ENCODE peak calls at places on chromosomes 2 and 18, in eight cellular contexts. One of them, this sample, is unnamed.

GRCh38 chr2:231884438-231885140 is 41.6 kb downstream of the NPPC start:
- DNase-seq in NCI-H2081 treated with DMSO at 0.1 percent for 48 hours: no peak
- DNase-seq in stimulated activated CD8-positive, alpha-beta memory T cell treated with anti-CD3 and anti-CD28 coated beads, Interleukin-12 subunit alpha, Interleukin-12 subunit beta, amount 100 ng/mL, for 4 hours: no peak
- DNase-seq in choroid plexus epithelial cell: no peak
- DNase-seq in H9: no peak
- DNase-seq in hypothalamus: no peak
- DNase-seq in GM06990: no peak
- DNase-seq in NCI-H748 treated with DMSO at 0.1 percent for 48 hours: peak
- DNase-seq in this sample: no peak

GRCh38 chr2:69299772-69300516 is 87.1 kb downstream of the GFPT1 start:
- DNase-seq in NCI-H2081 treated with DMSO at 0.1 percent for 48 hours: no peak
- DNase-seq in stimulated activated CD8-positive, alpha-beta memory T cell treated with anti-CD3 and anti-CD28 coated beads, Interleukin-12 subunit alpha, Interleukin-12 subunit beta, amount 100 ng/mL, for 4 hours: no peak
- DNase-seq in choroid plexus epithelial cell: no peak
- DNase-seq in H9: no peak
- DNase-seq in hypothalamus: no peak
- DNase-seq in GM06990: no peak
- DNase-seq in NCI-H748 treated with DMSO at 0.1 percent for 48 hours: no peak
- DNase-seq in this sample: no peak

GRCh38 chr2:72916743-72917137 is 579 bp upstream of the EMX1 start:
- DNase-seq in NCI-H2081 treated with DMSO at 0.1 percent for 48 hours: no peak
- DNase-seq in stimulated activated CD8-positive, alpha-beta memory T cell treated with anti-CD3 and anti-CD28 coated beads, Interleukin-12 subunit alpha, Interleukin-12 subunit beta, amount 100 ng/mL, for 4 hours: no peak
- DNase-seq in choroid plexus epithelial cell: no peak
- DNase-seq in H9: peak
- DNase-seq in hypothalamus: no peak
- DNase-seq in GM06990: no peak
- DNase-seq in NCI-H748 treated with DMSO at 0.1 percent for 48 hours: no peak
- DNase-seq in this sample: no peak

GRCh38 chr2:231039821-231040364 is 2.6 kb downstream of the C2orf72 start:
- DNase-seq in NCI-H2081 treated with DMSO at 0.1 percent for 48 hours: no peak
- DNase-seq in stimulated activated CD8-positive, alpha-beta memory T cell treated with anti-CD3 and anti-CD28 coated beads, Interleukin-12 subunit alpha, Interleukin-12 subunit beta, amount 100 ng/mL, for 4 hours: no peak
- DNase-seq in choroid plexus epithelial cell: no peak
- DNase-seq in H9: no peak
- DNase-seq in hypothalamus: no peak
- DNase-seq in GM06990: no peak
- DNase-seq in NCI-H748 treated with DMSO at 0.1 percent for 48 hours: no peak
- DNase-seq in this sample: no peak

GRCh38 chr18:56161604-56162003 is 476.8 kb downstream of the TXNL1 start:
- DNase-seq in NCI-H2081 treated with DMSO at 0.1 percent for 48 hours: no peak
- DNase-seq in stimulated activated CD8-positive, alpha-beta memory T cell treated with anti-CD3 and anti-CD28 coated beads, Interleukin-12 subunit alpha, Interleukin-12 subunit beta, amount 100 ng/mL, for 4 hours: no peak
- DNase-seq in choroid plexus epithelial cell: no peak
- DNase-seq in H9: no peak
- DNase-seq in hypothalamus: no peak
- DNase-seq in GM06990: no peak
- DNase-seq in NCI-H748 treated with DMSO at 0.1 percent for 48 hours: no peak
- DNase-seq in this sample: no peak

GRCh38 chr2:45932278-45932975 is 281.0 kb downstream of the PRKCE start:
- DNase-seq in NCI-H2081 treated with DMSO at 0.1 percent for 48 hours: no peak
- DNase-seq in stimulated activated CD8-positive, alpha-beta memory T cell treated with anti-CD3 and anti-CD28 coated beads, Interleukin-12 subunit alpha, Interleukin-12 subunit beta, amount 100 ng/mL, for 4 hours: no peak
- DNase-seq in choroid plexus epithelial cell: no peak
- DNase-seq in H9: no peak
- DNase-seq in hypothalamus: no peak
- DNase-seq in GM06990: no peak
- DNase-seq in NCI-H748 treated with DMSO at 0.1 percent for 48 hours: no peak
- DNase-seq in this sample: no peak

GRCh38 chr18:76494541-76495403 is at the start of gene ZNF516:
- DNase-seq in NCI-H2081 treated with DMSO at 0.1 percent for 48 hours: no peak
- DNase-seq in stimulated activated CD8-positive, alpha-beta memory T cell treated with anti-CD3 and anti-CD28 coated beads, Interleukin-12 subunit alpha, Interleukin-12 subunit beta, amount 100 ng/mL, for 4 hours: no peak
- DNase-seq in choroid plexus epithelial cell: peak
- DNase-seq in H9: no peak
- DNase-seq in hypothalamus: no peak
- DNase-seq in GM06990: peak
- DNase-seq in NCI-H748 treated with DMSO at 0.1 percent for 48 hours: no peak
- DNase-seq in this sample: peak

GRCh38 chr18:48326901-48327675 is 82.1 kb downstream of the ZBTB7C start:
- DNase-seq in NCI-H2081 treated with DMSO at 0.1 percent for 48 hours: no peak
- DNase-seq in stimulated activated CD8-positive, alpha-beta memory T cell treated with anti-CD3 and anti-CD28 coated beads, Interleukin-12 subunit alpha, Interleukin-12 subunit beta, amount 100 ng/mL, for 4 hours: no peak
- DNase-seq in choroid plexus epithelial cell: peak
- DNase-seq in H9: no peak
- DNase-seq in hypothalamus: no peak
- DNase-seq in GM06990: no peak
- DNase-seq in NCI-H748 treated with DMSO at 0.1 percent for 48 hours: no peak
- DNase-seq in this sample: no peak

GRCh38 chr18:67199993-67200617 is 316.4 kb downstream of the DSEL start:
- DNase-seq in NCI-H2081 treated with DMSO at 0.1 percent for 48 hours: peak
- DNase-seq in stimulated activated CD8-positive, alpha-beta memory T cell treated with anti-CD3 and anti-CD28 coated beads, Interleukin-12 subunit alpha, Interleukin-12 subunit beta, amount 100 ng/mL, for 4 hours: no peak
- DNase-seq in choroid plexus epithelial cell: peak
- DNase-seq in H9: no peak
- DNase-seq in hypothalamus: no peak
- DNase-seq in GM06990: peak
- DNase-seq in NCI-H748 treated with DMSO at 0.1 percent for 48 hours: peak
- DNase-seq in this sample: peak

GRCh38 chr2:112821682-112822081 is 14.9 kb downstream of the IL1B start:
- DNase-seq in NCI-H2081 treated with DMSO at 0.1 percent for 48 hours: no peak
- DNase-seq in stimulated activated CD8-positive, alpha-beta memory T cell treated with anti-CD3 and anti-CD28 coated beads, Interleukin-12 subunit alpha, Interleukin-12 subunit beta, amount 100 ng/mL, for 4 hours: no peak
- DNase-seq in choroid plexus epithelial cell: no peak
- DNase-seq in H9: no peak
- DNase-seq in hypothalamus: no peak
- DNase-seq in GM06990: no peak
- DNase-seq in NCI-H748 treated with DMSO at 0.1 percent for 48 hours: no peak
- DNase-seq in this sample: no peak

GRCh38 chr2:108607706-108608301 is 73.5 kb downstream of the LIMS1 start:
- DNase-seq in NCI-H2081 treated with DMSO at 0.1 percent for 48 hours: no peak
- DNase-seq in stimulated activated CD8-positive, alpha-beta memory T cell treated with anti-CD3 and anti-CD28 coated beads, Interleukin-12 subunit alpha, Interleukin-12 subunit beta, amount 100 ng/mL, for 4 hours: no peak
- DNase-seq in choroid plexus epithelial cell: peak
- DNase-seq in H9: no peak
- DNase-seq in hypothalamus: no peak
- DNase-seq in GM06990: no peak
- DNase-seq in NCI-H748 treated with DMSO at 0.1 percent for 48 hours: peak
- DNase-seq in this sample: no peak

GRCh38 chr2:45458909-45459563 is 152.0 kb downstream of the SRBD1 start:
- DNase-seq in NCI-H2081 treated with DMSO at 0.1 percent for 48 hours: no peak
- DNase-seq in stimulated activated CD8-positive, alpha-beta memory T cell treated with anti-CD3 and anti-CD28 coated beads, Interleukin-12 subunit alpha, Interleukin-12 subunit beta, amount 100 ng/mL, for 4 hours: no peak
- DNase-seq in choroid plexus epithelial cell: peak
- DNase-seq in H9: peak
- DNase-seq in hypothalamus: no peak
- DNase-seq in GM06990: no peak
- DNase-seq in NCI-H748 treated with DMSO at 0.1 percent for 48 hours: no peak
- DNase-seq in this sample: no peak

GRCh38 chr2:67797801-67798535 is 264.8 kb downstream of the C1D start:
- DNase-seq in NCI-H2081 treated with DMSO at 0.1 percent for 48 hours: no peak
- DNase-seq in stimulated activated CD8-positive, alpha-beta memory T cell treated with anti-CD3 and anti-CD28 coated beads, Interleukin-12 subunit alpha, Interleukin-12 subunit beta, amount 100 ng/mL, for 4 hours: no peak
- DNase-seq in choroid plexus epithelial cell: peak
- DNase-seq in H9: no peak
- DNase-seq in hypothalamus: no peak
- DNase-seq in GM06990: no peak
- DNase-seq in NCI-H748 treated with DMSO at 0.1 percent for 48 hours: peak
- DNase-seq in this sample: peak

GRCh38 chr2:171330155-171330956 is 103.4 kb downstream of the METTL8 start:
- DNase-seq in NCI-H2081 treated with DMSO at 0.1 percent for 48 hours: no peak
- DNase-seq in stimulated activated CD8-positive, alpha-beta memory T cell treated with anti-CD3 and anti-CD28 coated beads, Interleukin-12 subunit alpha, Interleukin-12 subunit beta, amount 100 ng/mL, for 4 hours: no peak
- DNase-seq in choroid plexus epithelial cell: no peak
- DNase-seq in H9: no peak
- DNase-seq in hypothalamus: no peak
- DNase-seq in GM06990: no peak
- DNase-seq in NCI-H748 treated with DMSO at 0.1 percent for 48 hours: no peak
- DNase-seq in this sample: no peak

GRCh38 chr2:63343397-63344109 is 244.7 kb downstream of the WDPCP start:
- DNase-seq in NCI-H2081 treated with DMSO at 0.1 percent for 48 hours: no peak
- DNase-seq in stimulated activated CD8-positive, alpha-beta memory T cell treated with anti-CD3 and anti-CD28 coated beads, Interleukin-12 subunit alpha, Interleukin-12 subunit beta, amount 100 ng/mL, for 4 hours: no peak
- DNase-seq in choroid plexus epithelial cell: no peak
- DNase-seq in H9: no peak
- DNase-seq in hypothalamus: no peak
- DNase-seq in GM06990: no peak
- DNase-seq in NCI-H748 treated with DMSO at 0.1 percent for 48 hours: no peak
- DNase-seq in this sample: no peak

GRCh38 chr2:181169459-181169858 is 189.1 kb downstream of the UBE2E3 start:
- DNase-seq in NCI-H2081 treated with DMSO at 0.1 percent for 48 hours: no peak
- DNase-seq in stimulated activated CD8-positive, alpha-beta memory T cell treated with anti-CD3 and anti-CD28 coated beads, Interleukin-12 subunit alpha, Interleukin-12 subunit beta, amount 100 ng/mL, for 4 hours: no peak
- DNase-seq in choroid plexus epithelial cell: no peak
- DNase-seq in H9: no peak
- DNase-seq in hypothalamus: no peak
- DNase-seq in GM06990: no peak
- DNase-seq in NCI-H748 treated with DMSO at 0.1 percent for 48 hours: no peak
- DNase-seq in this sample: no peak

GRCh38 chr2:47568164-47568861 is 165.4 kb downstream of the MSH2 start:
- DNase-seq in NCI-H2081 treated with DMSO at 0.1 percent for 48 hours: no peak
- DNase-seq in stimulated activated CD8-positive, alpha-beta memory T cell treated with anti-CD3 and anti-CD28 coated beads, Interleukin-12 subunit alpha, Interleukin-12 subunit beta, amount 100 ng/mL, for 4 hours: no peak
- DNase-seq in choroid plexus epithelial cell: no peak
- DNase-seq in H9: no peak
- DNase-seq in hypothalamus: no peak
- DNase-seq in GM06990: no peak
- DNase-seq in NCI-H748 treated with DMSO at 0.1 percent for 48 hours: no peak
- DNase-seq in this sample: no peak

GRCh38 chr2:109086743-109087020 is 42.3 kb upstream of the SH3RF3 start:
- DNase-seq in NCI-H2081 treated with DMSO at 0.1 percent for 48 hours: no peak
- DNase-seq in stimulated activated CD8-positive, alpha-beta memory T cell treated with anti-CD3 and anti-CD28 coated beads, Interleukin-12 subunit alpha, Interleukin-12 subunit beta, amount 100 ng/mL, for 4 hours: no peak
- DNase-seq in choroid plexus epithelial cell: no peak
- DNase-seq in H9: no peak
- DNase-seq in hypothalamus: no peak
- DNase-seq in GM06990: no peak
- DNase-seq in NCI-H748 treated with DMSO at 0.1 percent for 48 hours: no peak
- DNase-seq in this sample: no peak

GRCh38 chr2:46825958-46826897 is 89.4 kb downstream of the MCFD2 start:
- DNase-seq in NCI-H2081 treated with DMSO at 0.1 percent for 48 hours: no peak
- DNase-seq in stimulated activated CD8-positive, alpha-beta memory T cell treated with anti-CD3 and anti-CD28 coated beads, Interleukin-12 subunit alpha, Interleukin-12 subunit beta, amount 100 ng/mL, for 4 hours: no peak
- DNase-seq in choroid plexus epithelial cell: peak
- DNase-seq in H9: no peak
- DNase-seq in hypothalamus: no peak
- DNase-seq in GM06990: no peak
- DNase-seq in NCI-H748 treated with DMSO at 0.1 percent for 48 hours: no peak
- DNase-seq in this sample: no peak

GRCh38 chr2:197941715-197942114 is 137.3 kb downstream of the PLCL1 start:
- DNase-seq in NCI-H2081 treated with DMSO at 0.1 percent for 48 hours: no peak
- DNase-seq in stimulated activated CD8-positive, alpha-beta memory T cell treated with anti-CD3 and anti-CD28 coated beads, Interleukin-12 subunit alpha, Interleukin-12 subunit beta, amount 100 ng/mL, for 4 hours: no peak
- DNase-seq in choroid plexus epithelial cell: no peak
- DNase-seq in H9: no peak
- DNase-seq in hypothalamus: no peak
- DNase-seq in GM06990: no peak
- DNase-seq in NCI-H748 treated with DMSO at 0.1 percent for 48 hours: no peak
- DNase-seq in this sample: no peak

GRCh38 chr2:98895901-98896300 is 40.1 kb downstream of the CRACDL start:
- DNase-seq in NCI-H2081 treated with DMSO at 0.1 percent for 48 hours: no peak
- DNase-seq in stimulated activated CD8-positive, alpha-beta memory T cell treated with anti-CD3 and anti-CD28 coated beads, Interleukin-12 subunit alpha, Interleukin-12 subunit beta, amount 100 ng/mL, for 4 hours: no peak
- DNase-seq in choroid plexus epithelial cell: no peak
- DNase-seq in H9: no peak
- DNase-seq in hypothalamus: no peak
- DNase-seq in GM06990: no peak
- DNase-seq in NCI-H748 treated with DMSO at 0.1 percent for 48 hours: no peak
- DNase-seq in this sample: no peak

GRCh38 chr18:77063256-77063655 is 69.3 kb downstream of the MBP start:
- DNase-seq in NCI-H2081 treated with DMSO at 0.1 percent for 48 hours: no peak
- DNase-seq in stimulated activated CD8-positive, alpha-beta memory T cell treated with anti-CD3 and anti-CD28 coated beads, Interleukin-12 subunit alpha, Interleukin-12 subunit beta, amount 100 ng/mL, for 4 hours: peak
- DNase-seq in choroid plexus epithelial cell: peak
- DNase-seq in H9: no peak
- DNase-seq in hypothalamus: no peak
- DNase-seq in GM06990: peak
- DNase-seq in NCI-H748 treated with DMSO at 0.1 percent for 48 hours: no peak
- DNase-seq in this sample: no peak

GRCh38 chr2:219567131-219567530 is 4.2 kb downstream of the OBSL1 start:
- DNase-seq in NCI-H2081 treated with DMSO at 0.1 percent for 48 hours: no peak
- DNase-seq in stimulated activated CD8-positive, alpha-beta memory T cell treated with anti-CD3 and anti-CD28 coated beads, Interleukin-12 subunit alpha, Interleukin-12 subunit beta, amount 100 ng/mL, for 4 hours: no peak
- DNase-seq in choroid plexus epithelial cell: no peak
- DNase-seq in H9: no peak
- DNase-seq in hypothalamus: no peak
- DNase-seq in GM06990: no peak
- DNase-seq in NCI-H748 treated with DMSO at 0.1 percent for 48 hours: no peak
- DNase-seq in this sample: no peak

GRCh38 chr2:167292430-167293171 is 404.3 kb downstream of the XIRP2 start:
- DNase-seq in NCI-H2081 treated with DMSO at 0.1 percent for 48 hours: peak
- DNase-seq in stimulated activated CD8-positive, alpha-beta memory T cell treated with anti-CD3 and anti-CD28 coated beads, Interleukin-12 subunit alpha, Interleukin-12 subunit beta, amount 100 ng/mL, for 4 hours: no peak
- DNase-seq in choroid plexus epithelial cell: peak
- DNase-seq in H9: peak
- DNase-seq in hypothalamus: peak
- DNase-seq in GM06990: peak
- DNase-seq in NCI-H748 treated with DMSO at 0.1 percent for 48 hours: peak
- DNase-seq in this sample: peak

GRCh38 chr2:142843731-142844130 is 33.7 kb upstream of the KYNU start:
- DNase-seq in NCI-H2081 treated with DMSO at 0.1 percent for 48 hours: no peak
- DNase-seq in stimulated activated CD8-positive, alpha-beta memory T cell treated with anti-CD3 and anti-CD28 coated beads, Interleukin-12 subunit alpha, Interleukin-12 subunit beta, amount 100 ng/mL, for 4 hours: no peak
- DNase-seq in choroid plexus epithelial cell: no peak
- DNase-seq in H9: no peak
- DNase-seq in hypothalamus: no peak
- DNase-seq in GM06990: no peak
- DNase-seq in NCI-H748 treated with DMSO at 0.1 percent for 48 hours: no peak
- DNase-seq in this sample: no peak

GRCh38 chr2:130890941-130891669 is 54.4 kb downstream of the ARHGEF4 start:
- DNase-seq in NCI-H2081 treated with DMSO at 0.1 percent for 48 hours: no peak
- DNase-seq in stimulated activated CD8-positive, alpha-beta memory T cell treated with anti-CD3 and anti-CD28 coated beads, Interleukin-12 subunit alpha, Interleukin-12 subunit beta, amount 100 ng/mL, for 4 hours: no peak
- DNase-seq in choroid plexus epithelial cell: no peak
- DNase-seq in H9: no peak
- DNase-seq in hypothalamus: no peak
- DNase-seq in GM06990: no peak
- DNase-seq in NCI-H748 treated with DMSO at 0.1 percent for 48 hours: no peak
- DNase-seq in this sample: no peak

GRCh38 chr2:163606878-163607277 is 128.9 kb downstream of the FIGN start:
- DNase-seq in NCI-H2081 treated with DMSO at 0.1 percent for 48 hours: no peak
- DNase-seq in stimulated activated CD8-positive, alpha-beta memory T cell treated with anti-CD3 and anti-CD28 coated beads, Interleukin-12 subunit alpha, Interleukin-12 subunit beta, amount 100 ng/mL, for 4 hours: no peak
- DNase-seq in choroid plexus epithelial cell: no peak
- DNase-seq in H9: no peak
- DNase-seq in hypothalamus: no peak
- DNase-seq in GM06990: no peak
- DNase-seq in NCI-H748 treated with DMSO at 0.1 percent for 48 hours: no peak
- DNase-seq in this sample: no peak

GRCh38 chr2:40554665-40555294 is 102.9 kb upstream of the SLC8A1 start:
- DNase-seq in NCI-H2081 treated with DMSO at 0.1 percent for 48 hours: peak
- DNase-seq in stimulated activated CD8-positive, alpha-beta memory T cell treated with anti-CD3 and anti-CD28 coated beads, Interleukin-12 subunit alpha, Interleukin-12 subunit beta, amount 100 ng/mL, for 4 hours: no peak
- DNase-seq in choroid plexus epithelial cell: peak
- DNase-seq in H9: peak
- DNase-seq in hypothalamus: peak
- DNase-seq in GM06990: no peak
- DNase-seq in NCI-H748 treated with DMSO at 0.1 percent for 48 hours: peak
- DNase-seq in this sample: peak

GRCh38 chr2:219433666-219434467 is 776 bp upstream of the SPEG start:
- DNase-seq in NCI-H2081 treated with DMSO at 0.1 percent for 48 hours: no peak
- DNase-seq in stimulated activated CD8-positive, alpha-beta memory T cell treated with anti-CD3 and anti-CD28 coated beads, Interleukin-12 subunit alpha, Interleukin-12 subunit beta, amount 100 ng/mL, for 4 hours: no peak
- DNase-seq in choroid plexus epithelial cell: peak
- DNase-seq in H9: peak
- DNase-seq in hypothalamus: no peak
- DNase-seq in GM06990: no peak
- DNase-seq in NCI-H748 treated with DMSO at 0.1 percent for 48 hours: no peak
- DNase-seq in this sample: no peak

GRCh38 chr2:85753525-85754312 is at the start of gene ATOH8:
- DNase-seq in NCI-H2081 treated with DMSO at 0.1 percent for 48 hours: no peak
- DNase-seq in stimulated activated CD8-positive, alpha-beta memory T cell treated with anti-CD3 and anti-CD28 coated beads, Interleukin-12 subunit alpha, Interleukin-12 subunit beta, amount 100 ng/mL, for 4 hours: no peak
- DNase-seq in choroid plexus epithelial cell: peak
- DNase-seq in H9: peak
- DNase-seq in hypothalamus: peak
- DNase-seq in GM06990: peak
- DNase-seq in NCI-H748 treated with DMSO at 0.1 percent for 48 hours: no peak
- DNase-seq in this sample: no peak

GRCh38 chr2:31129835-31130561 is 8.2 kb downstream of the GALNT14 start:
- DNase-seq in NCI-H2081 treated with DMSO at 0.1 percent for 48 hours: no peak
- DNase-seq in stimulated activated CD8-positive, alpha-beta memory T cell treated with anti-CD3 and anti-CD28 coated beads, Interleukin-12 subunit alpha, Interleukin-12 subunit beta, amount 100 ng/mL, for 4 hours: no peak
- DNase-seq in choroid plexus epithelial cell: no peak
- DNase-seq in H9: no peak
- DNase-seq in hypothalamus: no peak
- DNase-seq in GM06990: no peak
- DNase-seq in NCI-H748 treated with DMSO at 0.1 percent for 48 hours: no peak
- DNase-seq in this sample: peak

GRCh38 chr2:190503088-190503487 is 31.4 kb downstream of the NEMP2 start:
- DNase-seq in NCI-H2081 treated with DMSO at 0.1 percent for 48 hours: no peak
- DNase-seq in stimulated activated CD8-positive, alpha-beta memory T cell treated with anti-CD3 and anti-CD28 coated beads, Interleukin-12 subunit alpha, Interleukin-12 subunit beta, amount 100 ng/mL, for 4 hours: no peak
- DNase-seq in choroid plexus epithelial cell: no peak
- DNase-seq in H9: no peak
- DNase-seq in hypothalamus: no peak
- DNase-seq in GM06990: no peak
- DNase-seq in NCI-H748 treated with DMSO at 0.1 percent for 48 hours: no peak
- DNase-seq in this sample: no peak

GRCh38 chr2:67135201-67135600 is 261.9 kb upstream of the ETAA1 start:
- DNase-seq in NCI-H2081 treated with DMSO at 0.1 percent for 48 hours: peak
- DNase-seq in stimulated activated CD8-positive, alpha-beta memory T cell treated with anti-CD3 and anti-CD28 coated beads, Interleukin-12 subunit alpha, Interleukin-12 subunit beta, amount 100 ng/mL, for 4 hours: no peak
- DNase-seq in choroid plexus epithelial cell: no peak
- DNase-seq in H9: no peak
- DNase-seq in hypothalamus: no peak
- DNase-seq in GM06990: no peak
- DNase-seq in NCI-H748 treated with DMSO at 0.1 percent for 48 hours: peak
- DNase-seq in this sample: no peak

GRCh38 chr2:1967242-1968210 is 223.2 kb upstream of the PXDN start:
- DNase-seq in NCI-H2081 treated with DMSO at 0.1 percent for 48 hours: no peak
- DNase-seq in stimulated activated CD8-positive, alpha-beta memory T cell treated with anti-CD3 and anti-CD28 coated beads, Interleukin-12 subunit alpha, Interleukin-12 subunit beta, amount 100 ng/mL, for 4 hours: no peak
- DNase-seq in choroid plexus epithelial cell: peak
- DNase-seq in H9: no peak
- DNase-seq in hypothalamus: no peak
- DNase-seq in GM06990: no peak
- DNase-seq in NCI-H748 treated with DMSO at 0.1 percent for 48 hours: no peak
- DNase-seq in this sample: peak

This sample was measured in NCI-H526 treated with DMSO at 0.1 percent for 48 hours.